ENCODE peak calls at places on chromosomes 13 and 19, in five cellular contexts. E is lung microvascular endothelial cell, X is left cardiac atrium, N is mucosa of descending colon, I is endothelial cell. Y is an unnamed sample.

GRCh38 chr13:44734204-44734707 is 158.1 kb upstream of the TSC22D1 start:
- DNase-seq in I (no peak), E (no peak), X (no peak), N (no peak), Y (no peak)

GRCh38 chr19:46988614-46989230 is 30.9 kb upstream of the NPAS1 start:
- DNase-seq in N (no peak), E (no peak), I (no peak), X (no peak), Y (no peak)

GRCh38 chr19:55088543-55089265 is 13.0 kb downstream of the EPS8L1 start:
- DNase-seq in N (peak), E (peak), X (peak), I (peak), Y (peak)

GRCh38 chr19:50835103-50835784 is 1.9 kb upstream of the KLK15 start:
- DNase-seq in X (no peak), E (peak), N (no peak), I (no peak), Y (no peak)

GRCh38 chr19:7981199-7981598 is 24.2 kb downstream of the ELAVL1 start:
- DNase-seq in N (no peak), X (no peak), I (no peak), E (no peak), Y (no peak)

GRCh38 chr19:5907216-5907615 is 2.5 kb downstream of the VMAC start:
- DNase-seq in E (peak), X (no peak), I (no peak), N (no peak), Y (no peak)

GRCh38 chr19:40611096-40611495 is 9.9 kb downstream of the LTBP4 start:
- DNase-seq in X (no peak), N (peak), I (no peak), E (no peak), Y (no peak)

GRCh38 chr19:872266-872951 is 12.9 kb downstream of the CFD start:
- DNase-seq in N (peak), E (no peak), X (peak), I (no peak), Y (peak)

Y was measured in T-helper 1 cell.